ENCODE peak calls at places on chromosomes 5 and 9, in eight cellular contexts. B is fibroblast of pulmonary artery, H is PC-3, S is foreskin fibroblast, L is A673, X is Caco-2, J is neural progenitor cell, R is GM06990. D is an unnamed sample.

GRCh38 chr9:107707419-107707837 is 217.9 kb upstream of the KLF4 start:
- DNase-seq in B (peak), H (no peak), S (peak), L (no peak), X (no peak), J (no peak), R (no peak), D (peak)

GRCh38 chr5:172502969-172503368 is 48.6 kb upstream of the SH3PXD2B start:
- DNase-seq in B (no peak), H (peak), S (no peak), L (no peak), X (peak), J (peak), R (no peak), D (no peak)

GRCh38 chr9:137878146-137878941 is 762 bp downstream of the CACNA1B start:
- DNase-seq in B (peak), H (no peak), S (no peak), L (peak), X (no peak), J (peak), R (peak), D (peak)

GRCh38 chr5:68780299-68780960 is 313.4 kb upstream of the SLC30A5 start:
- DNase-seq in B (no peak), H (no peak), S (no peak), L (no peak), X (no peak), J (no peak), R (no peak), D (peak)

GRCh38 chr5:154444559-154445421 is 1.0 kb upstream of the SAP30L start:
- DNase-seq in B (no peak), H (peak), S (no peak), L (no peak), X (peak), J (peak), R (peak), D (peak)

GRCh38 chr5:148820778-148821395 is 5.5 kb upstream of the ADRB2 start:
- DNase-seq in B (peak), H (peak), S (no peak), L (peak), X (peak), J (peak), R (no peak), D (peak)

GRCh38 chr9:31799953-31800609 is 584.4 kb upstream of the ACO1 start:
- DNase-seq in B (peak), H (peak), S (peak), L (peak), X (peak), J (peak), R (no peak), D (peak)

GRCh38 chr5:31347558-31347905 is 154.0 kb downstream of the CDH6 start:
- DNase-seq in B (no peak), H (no peak), S (no peak), L (no peak), X (no peak), J (no peak), R (no peak), D (no peak)

GRCh38 chr5:1028481-1029269 is 20.1 kb downstream of the NKD2 start:
- DNase-seq in B (no peak), H (no peak), S (no peak), L (no peak), X (no peak), J (no peak), R (no peak), D (no peak)

GRCh38 chr5:151958111-151958510 is 33.5 kb upstream of the GLRA1 start:
- DNase-seq in B (no peak), H (no peak), S (no peak), L (no peak), X (no peak), J (no peak), R (no peak), D (no peak)

GRCh38 chr5:58507715-58508114 is 16.5 kb downstream of the GAPT start:
- DNase-seq in B (no peak), H (no peak), S (no peak), L (no peak), X (no peak), J (no peak), R (no peak), D (no peak)

GRCh38 chr5:139847091-139847490 is 51.5 kb downstream of the PSD2 start:
- DNase-seq in B (no peak), H (no peak), S (no peak), L (no peak), X (no peak), J (no peak), R (no peak), D (no peak)

GRCh38 chr5:139849501-139849900 is 53.9 kb downstream of the PSD2 start:
- DNase-seq in B (no peak), H (no peak), S (no peak), L (no peak), X (no peak), J (no peak), R (no peak), D (no peak)

GRCh38 chr5:139845846-139846681 is 50.5 kb downstream of the PSD2 start:
- DNase-seq in B (no peak), H (no peak), S (no peak), L (no peak), X (no peak), J (no peak), R (no peak), D (no peak)

GRCh38 chr5:139848508-139849100 is 53.0 kb downstream of the PSD2 start:
- DNase-seq in B (peak), H (no peak), S (no peak), L (no peak), X (no peak), J (no peak), R (no peak), D (no peak)

GRCh38 chr5:139847790-139848507 is 52.3 kb downstream of the PSD2 start:
- DNase-seq in B (peak), H (no peak), S (peak), L (peak), X (peak), J (peak), R (peak), D (no peak)
- H3K4me3 ChIP-seq in B (peak), H (no peak), S (no peak), L (peak), X (peak), J (peak), R (peak), D (no peak)

DNA sequence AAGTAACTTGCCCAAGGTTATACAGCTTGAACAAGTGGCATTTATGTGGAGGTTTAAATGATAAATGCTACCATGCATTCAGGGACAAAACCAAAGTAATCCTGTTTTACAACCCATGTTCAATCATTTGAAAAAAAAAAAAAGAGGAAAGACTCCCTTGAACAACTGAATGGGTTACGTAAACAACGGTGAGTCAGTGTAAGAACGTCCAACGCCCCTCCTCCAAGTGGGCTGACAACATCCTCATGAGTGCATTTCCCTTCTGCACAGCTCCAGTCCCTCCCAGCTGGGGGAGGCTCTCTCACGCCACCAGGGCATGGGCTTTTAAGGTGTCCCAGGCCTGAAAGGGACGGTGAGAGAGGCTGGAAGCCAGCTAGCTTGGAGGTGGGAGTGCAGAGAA is 90.0 kb downstream of the PRRT1B start:
- DNase-seq in B (peak), H (peak), S (peak), L (peak), X (peak), J (peak), R (no peak), D (peak)
- TF ChIP-seq CTCF in B (peak), H (no peak), S (no peak), L (no peak), X (peak), J (no peak), R (no peak), D (peak)

GRCh38 chr5:141477815-141478214 is 2.0 kb downstream of the PCDHGC3 start:
- DNase-seq in B (peak), H (no peak), S (no peak), L (no peak), X (no peak), J (no peak), R (no peak), D (no peak)

GRCh38 chr5:141478321-141478945 is 2.7 kb downstream of the PCDHGC3 start:
- DNase-seq in B (no peak), H (no peak), S (no peak), L (no peak), X (no peak), J (no peak), R (no peak), D (no peak)

GRCh38 chr5:141475625-141476131 is at the start of gene PCDHGC3:
- DNase-seq in B (peak), H (no peak), S (peak), L (peak), X (no peak), J (peak), R (peak), D (peak)

GRCh38 chr5:141476132-141476909 is 555 bp downstream of the PCDHGC3 start:
- DNase-seq in B (peak), H (no peak), S (peak), L (peak), X (no peak), J (peak), R (peak), D (peak)

GRCh38 chr5:141477169-141477568 is 1.4 kb downstream of the PCDHGC3 start:
- DNase-seq in B (no peak), H (no peak), S (no peak), L (no peak), X (no peak), J (no peak), R (no peak), D (no peak)
- H3K4me3 ChIP-seq in B (peak), H (no peak), S (peak), L (peak), X (no peak), J (peak), R (peak), D (peak)

GRCh38 chr9:80114241-80114640 is 542.5 kb downstream of the TLE4 start:
- DNase-seq in B (no peak), H (no peak), S (no peak), L (no peak), X (no peak), J (no peak), R (no peak), D (no peak)
- TF ChIP-seq CTCF in B (no peak), H (no peak), S (no peak), L (no peak), X (no peak), J (no peak), R (no peak), D (no peak)

D was measured in fibroblast of villous mesenchyme.